ENCODE peak calls at places on chromosomes 13 and 19, in five cellular contexts. One of them, this sample, is unnamed.

GRCh38 chr19:46546194-46546896 is 50.7 kb upstream of the PNMA8B start:
- DNase-seq in HFF-Myc: no peak
- DNase-seq in activated naive CD8-positive, alpha-beta T cell treated with anti-CD3 and anti-CD28 coated beads for 36 hours: peak
- DNase-seq in left cardiac atrium: no peak
- DNase-seq in HEK293T: peak
- DNase-seq in this sample: no peak

GRCh38 chr13:60090579-60090978 is 73.1 kb downstream of the DIAPH3 start:
- DNase-seq in HFF-Myc: no peak
- DNase-seq in activated naive CD8-positive, alpha-beta T cell treated with anti-CD3 and anti-CD28 coated beads for 36 hours: no peak
- DNase-seq in left cardiac atrium: no peak
- DNase-seq in HEK293T: no peak
- DNase-seq in this sample: no peak

GRCh38 chr13:83618966-83619365 is 263.3 kb downstream of the SLITRK1 start:
- DNase-seq in HFF-Myc: no peak
- DNase-seq in activated naive CD8-positive, alpha-beta T cell treated with anti-CD3 and anti-CD28 coated beads for 36 hours: no peak
- DNase-seq in left cardiac atrium: no peak
- DNase-seq in HEK293T: no peak
- DNase-seq in this sample: no peak

GRCh38 chr13:51803422-51804294 is at the start of gene DHRS12:
- DNase-seq in HFF-Myc: no peak
- DNase-seq in activated naive CD8-positive, alpha-beta T cell treated with anti-CD3 and anti-CD28 coated beads for 36 hours: peak
- DNase-seq in left cardiac atrium: peak
- DNase-seq in HEK293T: peak
- DNase-seq in this sample: no peak

GRCh38 chr13:31997641-31998040 is 33.9 kb upstream of the FRY start:
- DNase-seq in HFF-Myc: no peak
- DNase-seq in activated naive CD8-positive, alpha-beta T cell treated with anti-CD3 and anti-CD28 coated beads for 36 hours: no peak
- DNase-seq in left cardiac atrium: no peak
- DNase-seq in HEK293T: no peak
- DNase-seq in this sample: no peak

GRCh38 chr13:75393839-75394238 is 88.1 kb downstream of the TBC1D4 start:
- DNase-seq in HFF-Myc: no peak
- DNase-seq in activated naive CD8-positive, alpha-beta T cell treated with anti-CD3 and anti-CD28 coated beads for 36 hours: no peak
- DNase-seq in left cardiac atrium: no peak
- DNase-seq in HEK293T: no peak
- DNase-seq in this sample: no peak

GRCh38 chr13:49833402-49833801 is 40.9 kb upstream of the KPNA3 start:
- DNase-seq in HFF-Myc: no peak
- DNase-seq in activated naive CD8-positive, alpha-beta T cell treated with anti-CD3 and anti-CD28 coated beads for 36 hours: no peak
- DNase-seq in left cardiac atrium: no peak
- DNase-seq in HEK293T: no peak
- DNase-seq in this sample: no peak

GRCh38 chr19:48656840-48657474 is 11.0 kb upstream of the CA11 start:
- DNase-seq in HFF-Myc: peak
- DNase-seq in activated naive CD8-positive, alpha-beta T cell treated with anti-CD3 and anti-CD28 coated beads for 36 hours: no peak
- DNase-seq in left cardiac atrium: no peak
- DNase-seq in HEK293T: no peak
- DNase-seq in this sample: no peak

GRCh38 chr19:33878912-33879810 is 82.5 kb downstream of the KCTD15 start:
- DNase-seq in HFF-Myc: no peak
- DNase-seq in activated naive CD8-positive, alpha-beta T cell treated with anti-CD3 and anti-CD28 coated beads for 36 hours: no peak
- DNase-seq in left cardiac atrium: no peak
- DNase-seq in HEK293T: no peak
- DNase-seq in this sample: no peak

GRCh38 chr13:42312817-42313431 is 41.0 kb downstream of the AKAP11 start:
- DNase-seq in HFF-Myc: no peak
- DNase-seq in activated naive CD8-positive, alpha-beta T cell treated with anti-CD3 and anti-CD28 coated beads for 36 hours: no peak
- DNase-seq in left cardiac atrium: no peak
- DNase-seq in HEK293T: no peak
- DNase-seq in this sample: no peak

GRCh38 chr13:100789968-100790367 is 115.4 kb upstream of the TMTC4 start:
- DNase-seq in HFF-Myc: no peak
- DNase-seq in activated naive CD8-positive, alpha-beta T cell treated with anti-CD3 and anti-CD28 coated beads for 36 hours: no peak
- DNase-seq in left cardiac atrium: no peak
- DNase-seq in HEK293T: no peak
- DNase-seq in this sample: no peak

GRCh38 chr13:20161275-20161950 is 561 bp upstream of the GJA3 start:
- DNase-seq in HFF-Myc: no peak
- DNase-seq in activated naive CD8-positive, alpha-beta T cell treated with anti-CD3 and anti-CD28 coated beads for 36 hours: peak
- DNase-seq in left cardiac atrium: peak
- DNase-seq in HEK293T: no peak
- DNase-seq in this sample: no peak

GRCh38 chr13:85586422-85586831 is 212.8 kb downstream of the SLITRK6 start:
- DNase-seq in HFF-Myc: peak
- DNase-seq in activated naive CD8-positive, alpha-beta T cell treated with anti-CD3 and anti-CD28 coated beads for 36 hours: no peak
- DNase-seq in left cardiac atrium: no peak
- DNase-seq in HEK293T: no peak
- DNase-seq in this sample: no peak

GRCh38 chr19:13146763-13147563 is 3.2 kb downstream of the STX10 start:
- DNase-seq in HFF-Myc: peak
- DNase-seq in activated naive CD8-positive, alpha-beta T cell treated with anti-CD3 and anti-CD28 coated beads for 36 hours: no peak
- DNase-seq in left cardiac atrium: no peak
- DNase-seq in HEK293T: no peak
- DNase-seq in this sample: no peak

GRCh38 chr13:94256671-94257070 is 222.8 kb downstream of the DCT start:
- DNase-seq in HFF-Myc: no peak
- DNase-seq in activated naive CD8-positive, alpha-beta T cell treated with anti-CD3 and anti-CD28 coated beads for 36 hours: no peak
- DNase-seq in left cardiac atrium: no peak
- DNase-seq in HEK293T: no peak
- DNase-seq in this sample: no peak

GRCh38 chr19:33953592-33953991 is 156.9 kb downstream of the KCTD15 start:
- DNase-seq in HFF-Myc: no peak
- DNase-seq in activated naive CD8-positive, alpha-beta T cell treated with anti-CD3 and anti-CD28 coated beads for 36 hours: no peak
- DNase-seq in left cardiac atrium: no peak
- DNase-seq in HEK293T: no peak
- DNase-seq in this sample: no peak

GRCh38 chr13:32284927-32285632 is 30.1 kb downstream of the ZAR1L start:
- DNase-seq in HFF-Myc: no peak
- DNase-seq in activated naive CD8-positive, alpha-beta T cell treated with anti-CD3 and anti-CD28 coated beads for 36 hours: no peak
- DNase-seq in left cardiac atrium: peak
- DNase-seq in HEK293T: no peak
- DNase-seq in this sample: peak

GRCh38 chr19:13817018-13817614 is 21.9 kb downstream of the ZSWIM4 start:
- DNase-seq in HFF-Myc: no peak
- DNase-seq in activated naive CD8-positive, alpha-beta T cell treated with anti-CD3 and anti-CD28 coated beads for 36 hours: peak
- DNase-seq in left cardiac atrium: no peak
- DNase-seq in HEK293T: no peak
- DNase-seq in this sample: no peak

GRCh38 chr19:38015771-38016170 is 108.8 kb downstream of the SIPA1L3 start:
- DNase-seq in HFF-Myc: no peak
- DNase-seq in activated naive CD8-positive, alpha-beta T cell treated with anti-CD3 and anti-CD28 coated beads for 36 hours: no peak
- DNase-seq in left cardiac atrium: no peak
- DNase-seq in HEK293T: no peak
- DNase-seq in this sample: no peak

GRCh38 chr19:44525721-44526430 is 3.6 kb downstream of the CEACAM20 start:
- DNase-seq in HFF-Myc: no peak
- DNase-seq in activated naive CD8-positive, alpha-beta T cell treated with anti-CD3 and anti-CD28 coated beads for 36 hours: no peak
- DNase-seq in left cardiac atrium: no peak
- DNase-seq in HEK293T: no peak
- DNase-seq in this sample: no peak

GRCh38 chr19:23957660-23958281 is 43.1 kb downstream of the ZNF726 start:
- DNase-seq in HFF-Myc: peak
- DNase-seq in activated naive CD8-positive, alpha-beta T cell treated with anti-CD3 and anti-CD28 coated beads for 36 hours: no peak
- DNase-seq in left cardiac atrium: no peak
- DNase-seq in HEK293T: no peak
- DNase-seq in this sample: no peak

GRCh38 chr13:99199541-99200432 is 867 bp upstream of the UBAC2 start:
- DNase-seq in HFF-Myc: no peak
- DNase-seq in activated naive CD8-positive, alpha-beta T cell treated with anti-CD3 and anti-CD28 coated beads for 36 hours: no peak
- DNase-seq in left cardiac atrium: no peak
- DNase-seq in HEK293T: peak
- DNase-seq in this sample: no peak

GRCh38 chr13:38897521-38897920 is 93.1 kb downstream of the STOML3 start:
- DNase-seq in HFF-Myc: no peak
- DNase-seq in activated naive CD8-positive, alpha-beta T cell treated with anti-CD3 and anti-CD28 coated beads for 36 hours: no peak
- DNase-seq in left cardiac atrium: no peak
- DNase-seq in HEK293T: no peak
- DNase-seq in this sample: no peak

GRCh38 chr19:48745208-48745995 is 1.3 kb downstream of the IZUMO1 start:
- DNase-seq in HFF-Myc: no peak
- DNase-seq in activated naive CD8-positive, alpha-beta T cell treated with anti-CD3 and anti-CD28 coated beads for 36 hours: peak
- DNase-seq in left cardiac atrium: peak
- DNase-seq in HEK293T: peak
- DNase-seq in this sample: peak

GRCh38 chr13:99506632-99507031 is 5.4 kb downstream of the TM9SF2 start:
- DNase-seq in HFF-Myc: no peak
- DNase-seq in activated naive CD8-positive, alpha-beta T cell treated with anti-CD3 and anti-CD28 coated beads for 36 hours: no peak
- DNase-seq in left cardiac atrium: no peak
- DNase-seq in HEK293T: no peak
- DNase-seq in this sample: no peak

GRCh38 chr19:10832659-10833296 is 3.2 kb downstream of the TMED1 start:
- DNase-seq in HFF-Myc: no peak
- DNase-seq in activated naive CD8-positive, alpha-beta T cell treated with anti-CD3 and anti-CD28 coated beads for 36 hours: no peak
- DNase-seq in left cardiac atrium: no peak
- DNase-seq in HEK293T: no peak
- DNase-seq in this sample: no peak